ENCODE peak calls at places on chromosomes 11 and 22, in eight cellular contexts. One of them, this sample, is unnamed.
A peak's percentile ranks its signal among the peaks of the same experiment; 100 is the strongest.

GRCh38 chr11:69298778-69299461 is 5.0 kb downstream of the MYEOV start:
- DNase-seq in mucosa of gallbladder: no peak
- DNase-seq in GM13976: no peak
- DNase-seq in T-helper 9 cell: no peak
- DNase-seq in fibroblast of villous mesenchyme: no peak
- DNase-seq in T-helper 22 cell: no peak
- DNase-seq in stimulated activated CD8-positive, alpha-beta memory T cell treated with anti-CD3 and anti-CD28 coated beads, Interleukin-2, amount 100 ng/mL, for 1 hour: no peak
- DNase-seq in occipital lobe: no peak
- DNase-seq in this sample: no peak

GRCh38 chr11:99370557-99371200 is 349.9 kb downstream of the CNTN5 start:
- DNase-seq in GM13976: no peak
- DNase-seq in stimulated activated CD8-positive, alpha-beta memory T cell treated with anti-CD3 and anti-CD28 coated beads, Interleukin-2, amount 100 ng/mL, for 1 hour: no peak
- DNase-seq in fibroblast of villous mesenchyme: peak; percentile 55
- DNase-seq in T-helper 22 cell: no peak
- DNase-seq in occipital lobe: peak; percentile 27
- DNase-seq in mucosa of gallbladder: peak; percentile 17
- DNase-seq in T-helper 9 cell: no peak
- DNase-seq in this sample: no peak

GRCh38 chr22:41636467-41636866 is 15.4 kb downstream of the XRCC6 start:
- DNase-seq in T-helper 9 cell: no peak
- DNase-seq in T-helper 22 cell: no peak
- DNase-seq in mucosa of gallbladder: no peak
- DNase-seq in fibroblast of villous mesenchyme: no peak
- DNase-seq in occipital lobe: peak; percentile 9
- DNase-seq in GM13976: no peak
- DNase-seq in stimulated activated CD8-positive, alpha-beta memory T cell treated with anti-CD3 and anti-CD28 coated beads, Interleukin-2, amount 100 ng/mL, for 1 hour: no peak
- DNase-seq in this sample: no peak

GRCh38 chr11:3799883-3800282 is 2.5 kb upstream of the NUP98 start:
- DNase-seq in T-helper 9 cell: no peak
- DNase-seq in mucosa of gallbladder: no peak
- DNase-seq in occipital lobe: no peak
- DNase-seq in stimulated activated CD8-positive, alpha-beta memory T cell treated with anti-CD3 and anti-CD28 coated beads, Interleukin-2, amount 100 ng/mL, for 1 hour: no peak
- DNase-seq in T-helper 22 cell: no peak
- DNase-seq in GM13976: no peak
- DNase-seq in fibroblast of villous mesenchyme: no peak
- DNase-seq in this sample: no peak

GRCh38 chr11:65315204-65315865 is 669 bp downstream of the CDC42EP2 start:
- DNase-seq in GM13976: peak; percentile 89
- DNase-seq in stimulated activated CD8-positive, alpha-beta memory T cell treated with anti-CD3 and anti-CD28 coated beads, Interleukin-2, amount 100 ng/mL, for 1 hour: peak; percentile 58
- DNase-seq in fibroblast of villous mesenchyme: peak; percentile 83
- DNase-seq in T-helper 22 cell: peak; percentile 49
- DNase-seq in mucosa of gallbladder: peak; percentile 77
- DNase-seq in T-helper 9 cell: peak; percentile 81
- DNase-seq in occipital lobe: peak; percentile 47
- DNase-seq in this sample: peak; percentile 84

GRCh38 chr22:42289671-42290269 is 19.3 kb upstream of the TCF20 start:
- DNase-seq in occipital lobe: no peak
- DNase-seq in fibroblast of villous mesenchyme: no peak
- DNase-seq in stimulated activated CD8-positive, alpha-beta memory T cell treated with anti-CD3 and anti-CD28 coated beads, Interleukin-2, amount 100 ng/mL, for 1 hour: no peak
- DNase-seq in mucosa of gallbladder: no peak
- DNase-seq in T-helper 9 cell: no peak
- DNase-seq in GM13976: no peak
- DNase-seq in T-helper 22 cell: no peak
- DNase-seq in this sample: no peak

GRCh38 chr11:65863889-65864757 is 3.9 kb downstream of the MUS81 start:
- DNase-seq in fibroblast of villous mesenchyme: no peak
- DNase-seq in stimulated activated CD8-positive, alpha-beta memory T cell treated with anti-CD3 and anti-CD28 coated beads, Interleukin-2, amount 100 ng/mL, for 1 hour: no peak
- DNase-seq in mucosa of gallbladder: no peak
- DNase-seq in GM13976: no peak
- DNase-seq in T-helper 9 cell: no peak
- DNase-seq in T-helper 22 cell: no peak
- DNase-seq in occipital lobe: no peak
- DNase-seq in this sample: no peak

GRCh38 chr11:69339916-69340565 is 46.1 kb downstream of the MYEOV start:
- DNase-seq in stimulated activated CD8-positive, alpha-beta memory T cell treated with anti-CD3 and anti-CD28 coated beads, Interleukin-2, amount 100 ng/mL, for 1 hour: no peak
- DNase-seq in GM13976: no peak
- DNase-seq in mucosa of gallbladder: no peak
- DNase-seq in T-helper 9 cell: no peak
- DNase-seq in T-helper 22 cell: no peak
- DNase-seq in fibroblast of villous mesenchyme: no peak
- DNase-seq in occipital lobe: no peak
- DNase-seq in this sample: peak; percentile 2

GRCh38 chr11:71458146-71459070 is 5.4 kb downstream of the NADSYN1 start:
- DNase-seq in T-helper 9 cell: no peak
- DNase-seq in occipital lobe: no peak
- DNase-seq in fibroblast of villous mesenchyme: no peak
- DNase-seq in GM13976: no peak
- DNase-seq in stimulated activated CD8-positive, alpha-beta memory T cell treated with anti-CD3 and anti-CD28 coated beads, Interleukin-2, amount 100 ng/mL, for 1 hour: no peak
- DNase-seq in mucosa of gallbladder: no peak
- DNase-seq in T-helper 22 cell: no peak
- DNase-seq in this sample: no peak

GRCh38 chr11:3831378-3832239 is 9.2 kb downstream of the RHOG start:
- DNase-seq in T-helper 9 cell: no peak
- DNase-seq in GM13976: no peak
- DNase-seq in mucosa of gallbladder: no peak
- DNase-seq in T-helper 22 cell: no peak
- DNase-seq in stimulated activated CD8-positive, alpha-beta memory T cell treated with anti-CD3 and anti-CD28 coated beads, Interleukin-2, amount 100 ng/mL, for 1 hour: no peak
- DNase-seq in fibroblast of villous mesenchyme: no peak
- DNase-seq in occipital lobe: no peak
- DNase-seq in this sample: no peak

GRCh38 chr11:16611395-16612233 is 126.8 kb upstream of the C11orf58 start:
- DNase-seq in fibroblast of villous mesenchyme: no peak
- DNase-seq in T-helper 9 cell: no peak
- DNase-seq in occipital lobe: no peak
- DNase-seq in stimulated activated CD8-positive, alpha-beta memory T cell treated with anti-CD3 and anti-CD28 coated beads, Interleukin-2, amount 100 ng/mL, for 1 hour: no peak
- DNase-seq in mucosa of gallbladder: no peak
- DNase-seq in GM13976: peak; percentile 23
- DNase-seq in T-helper 22 cell: no peak
- DNase-seq in this sample: no peak

GRCh38 chr22:44940121-44940520 is 69.7 kb downstream of the PHF21B start:
- DNase-seq in T-helper 9 cell: no peak
- DNase-seq in occipital lobe: no peak
- DNase-seq in stimulated activated CD8-positive, alpha-beta memory T cell treated with anti-CD3 and anti-CD28 coated beads, Interleukin-2, amount 100 ng/mL, for 1 hour: no peak
- DNase-seq in mucosa of gallbladder: no peak
- DNase-seq in GM13976: no peak
- DNase-seq in fibroblast of villous mesenchyme: no peak
- DNase-seq in T-helper 22 cell: no peak
- DNase-seq in this sample: peak; percentile 19

GRCh38 chr11:116782728-116783127 is 5.1 kb downstream of the ZPR1 start:
- DNase-seq in T-helper 22 cell: no peak
- DNase-seq in GM13976: peak; percentile 32
- DNase-seq in mucosa of gallbladder: no peak
- DNase-seq in T-helper 9 cell: no peak
- DNase-seq in occipital lobe: no peak
- DNase-seq in fibroblast of villous mesenchyme: peak; percentile 62
- DNase-seq in stimulated activated CD8-positive, alpha-beta memory T cell treated with anti-CD3 and anti-CD28 coated beads, Interleukin-2, amount 100 ng/mL, for 1 hour: no peak
- DNase-seq in this sample: no peak

GRCh38 chr22:25475554-25476022 is 88.9 kb upstream of the GRK3 start:
- DNase-seq in occipital lobe: no peak
- DNase-seq in mucosa of gallbladder: no peak
- DNase-seq in fibroblast of villous mesenchyme: peak; percentile 33
- DNase-seq in GM13976: no peak
- DNase-seq in T-helper 9 cell: no peak
- DNase-seq in T-helper 22 cell: no peak
- DNase-seq in stimulated activated CD8-positive, alpha-beta memory T cell treated with anti-CD3 and anti-CD28 coated beads, Interleukin-2, amount 100 ng/mL, for 1 hour: no peak
- DNase-seq in this sample: no peak

GRCh38 chr11:46252373-46252914 is 25.0 kb upstream of the CREB3L1 start:
- DNase-seq in mucosa of gallbladder: peak; percentile 91
- DNase-seq in GM13976: no peak
- DNase-seq in stimulated activated CD8-positive, alpha-beta memory T cell treated with anti-CD3 and anti-CD28 coated beads, Interleukin-2, amount 100 ng/mL, for 1 hour: no peak
- DNase-seq in T-helper 22 cell: no peak
- DNase-seq in fibroblast of villous mesenchyme: peak; percentile 91
- DNase-seq in occipital lobe: no peak
- DNase-seq in T-helper 9 cell: no peak
- DNase-seq in this sample: peak; percentile 34

GRCh38 chr22:33000342-33001280 is 57.6 kb downstream of the SYN3 start:
- DNase-seq in occipital lobe: peak; percentile 35
- DNase-seq in mucosa of gallbladder: peak; percentile 27
- DNase-seq in T-helper 9 cell: peak; percentile 14
- DNase-seq in GM13976: peak; percentile 47
- DNase-seq in T-helper 22 cell: no peak
- DNase-seq in stimulated activated CD8-positive, alpha-beta memory T cell treated with anti-CD3 and anti-CD28 coated beads, Interleukin-2, amount 100 ng/mL, for 1 hour: no peak
- DNase-seq in fibroblast of villous mesenchyme: peak; percentile 40
- DNase-seq in this sample: peak; percentile 6

GRCh38 chr22:17366830-17367229 is 2.4 kb upstream of the CECR2 start:
- DNase-seq in T-helper 9 cell: no peak
- DNase-seq in fibroblast of villous mesenchyme: no peak
- DNase-seq in mucosa of gallbladder: no peak
- DNase-seq in stimulated activated CD8-positive, alpha-beta memory T cell treated with anti-CD3 and anti-CD28 coated beads, Interleukin-2, amount 100 ng/mL, for 1 hour: no peak
- DNase-seq in T-helper 22 cell: no peak
- DNase-seq in GM13976: peak; percentile 61
- DNase-seq in occipital lobe: no peak
- DNase-seq in this sample: peak; percentile 21

GRCh38 chr22:21632237-21632895 is at the start of gene CCDC116:
- DNase-seq in T-helper 22 cell: peak; percentile 67
- DNase-seq in occipital lobe: no peak
- DNase-seq in mucosa of gallbladder: no peak
- DNase-seq in GM13976: no peak
- DNase-seq in stimulated activated CD8-positive, alpha-beta memory T cell treated with anti-CD3 and anti-CD28 coated beads, Interleukin-2, amount 100 ng/mL, for 1 hour: peak; percentile 24
- DNase-seq in fibroblast of villous mesenchyme: no peak
- DNase-seq in T-helper 9 cell: peak; percentile 65
- DNase-seq in this sample: peak; percentile 71

GRCh38 chr11:117986981-117987495 is 844 bp downstream of the IL10RA start:
- DNase-seq in GM13976: peak; percentile 81
- DNase-seq in occipital lobe: no peak
- DNase-seq in mucosa of gallbladder: no peak
- DNase-seq in T-helper 9 cell: peak; percentile 37
- DNase-seq in T-helper 22 cell: peak; percentile 56
- DNase-seq in stimulated activated CD8-positive, alpha-beta memory T cell treated with anti-CD3 and anti-CD28 coated beads, Interleukin-2, amount 100 ng/mL, for 1 hour: no peak
- DNase-seq in fibroblast of villous mesenchyme: no peak
- DNase-seq in this sample: no peak

GRCh38 chr11:14764899-14765527 is 121.4 kb downstream of the PDE3B start:
- DNase-seq in fibroblast of villous mesenchyme: peak; percentile 81
- DNase-seq in mucosa of gallbladder: no peak
- DNase-seq in T-helper 22 cell: peak; percentile 30
- DNase-seq in GM13976: peak; percentile 41
- DNase-seq in occipital lobe: no peak
- DNase-seq in stimulated activated CD8-positive, alpha-beta memory T cell treated with anti-CD3 and anti-CD28 coated beads, Interleukin-2, amount 100 ng/mL, for 1 hour: no peak
- DNase-seq in T-helper 9 cell: no peak
- DNase-seq in this sample: no peak

GRCh38 chr22:37818397-37819099 is 4.6 kb upstream of the GALR3 start:
- DNase-seq in mucosa of gallbladder: peak; percentile 54
- DNase-seq in T-helper 22 cell: peak; percentile 40
- DNase-seq in fibroblast of villous mesenchyme: peak; percentile 59
- DNase-seq in T-helper 9 cell: peak; percentile 53
- DNase-seq in GM13976: peak; percentile 89
- DNase-seq in stimulated activated CD8-positive, alpha-beta memory T cell treated with anti-CD3 and anti-CD28 coated beads, Interleukin-2, amount 100 ng/mL, for 1 hour: peak; percentile 26
- DNase-seq in occipital lobe: peak; percentile 38
- DNase-seq in this sample: peak; percentile 90

GRCh38 chr11:27013741-27014415 is 20.0 kb downstream of the FIBIN start:
- DNase-seq in T-helper 9 cell: no peak
- DNase-seq in GM13976: no peak
- DNase-seq in mucosa of gallbladder: no peak
- DNase-seq in fibroblast of villous mesenchyme: peak; percentile 75
- DNase-seq in T-helper 22 cell: no peak
- DNase-seq in occipital lobe: no peak
- DNase-seq in stimulated activated CD8-positive, alpha-beta memory T cell treated with anti-CD3 and anti-CD28 coated beads, Interleukin-2, amount 100 ng/mL, for 1 hour: no peak
- DNase-seq in this sample: no peak

GRCh38 chr22:29266564-29267461 is 968 bp downstream of the RHBDD3 start:
- DNase-seq in occipital lobe: no peak
- DNase-seq in mucosa of gallbladder: no peak
- DNase-seq in fibroblast of villous mesenchyme: peak; percentile 10
- DNase-seq in GM13976: no peak
- DNase-seq in stimulated activated CD8-positive, alpha-beta memory T cell treated with anti-CD3 and anti-CD28 coated beads, Interleukin-2, amount 100 ng/mL, for 1 hour: no peak
- DNase-seq in T-helper 9 cell: no peak
- DNase-seq in T-helper 22 cell: no peak
- DNase-seq in this sample: no peak

GRCh38 chr11:47380078-47380477 is 1.7 kb upstream of the SPI1 start:
- DNase-seq in GM13976: no peak
- DNase-seq in fibroblast of villous mesenchyme: no peak
- DNase-seq in stimulated activated CD8-positive, alpha-beta memory T cell treated with anti-CD3 and anti-CD28 coated beads, Interleukin-2, amount 100 ng/mL, for 1 hour: no peak
- DNase-seq in mucosa of gallbladder: no peak
- DNase-seq in T-helper 9 cell: no peak
- DNase-seq in occipital lobe: no peak
- DNase-seq in T-helper 22 cell: no peak
- DNase-seq in this sample: no peak

GRCh38 chr11:75532200-75532972 is 6.6 kb upstream of the GDPD5 start:
- DNase-seq in fibroblast of villous mesenchyme: peak; percentile 53
- DNase-seq in occipital lobe: peak; percentile 14
- DNase-seq in T-helper 22 cell: peak; percentile 57
- DNase-seq in mucosa of gallbladder: peak; percentile 74
- DNase-seq in T-helper 9 cell: peak; percentile 85
- DNase-seq in stimulated activated CD8-positive, alpha-beta memory T cell treated with anti-CD3 and anti-CD28 coated beads, Interleukin-2, amount 100 ng/mL, for 1 hour: peak; percentile 62
- DNase-seq in GM13976: peak; percentile 78
- DNase-seq in this sample: peak; percentile 70

This sample was measured in pancreas.